ENCODE peak calls at places on chromosomes 4 and X, in four cellular contexts. One of them, this sample, is unnamed.

GRCh38 chr4:25235401-25235800 is 1.6 kb downstream of the PI4K2B start:
- DNase-seq in PC-3: no peak
- DNase-seq in hepatocyte: no peak
- DNase-seq in astrocyte: no peak
- DNase-seq in this sample: peak; percentile 3

GRCh38 chr4:71411976-71412375 is 73.2 kb downstream of the SLC4A4 start:
- DNase-seq in hepatocyte: no peak
- DNase-seq in astrocyte: peak; percentile 52
- DNase-seq in PC-3: no peak
- DNase-seq in this sample: no peak

GRCh38 chrX:5236096-5236495 is 992.6 kb downstream of the NLGN4X start:
- DNase-seq in PC-3: peak; percentile 58
- DNase-seq in astrocyte: no peak
- DNase-seq in hepatocyte: peak; percentile 12
- DNase-seq in this sample: peak; percentile 6

GRCh38 chrX:107440692-107441091 is 8.8 kb upstream of the FRMPD3 start:
- DNase-seq in PC-3: no peak
- DNase-seq in astrocyte: no peak
- DNase-seq in hepatocyte: no peak
- DNase-seq in this sample: no peak

GRCh38 chrX:8043121-8043520 is 115.9 kb upstream of the PNPLA4 start:
- DNase-seq in hepatocyte: no peak
- DNase-seq in PC-3: no peak
- DNase-seq in astrocyte: no peak
- DNase-seq in this sample: peak; percentile 62

GRCh38 chr4:42632653-42633382 is 24.1 kb downstream of the ATP8A1 start:
- DNase-seq in PC-3: no peak
- DNase-seq in hepatocyte: no peak
- DNase-seq in astrocyte: no peak
- DNase-seq in this sample: no peak

GRCh38 chr4:2805712-2806391 is 13.0 kb downstream of the SH3BP2 start:
- DNase-seq in hepatocyte: no peak
- DNase-seq in astrocyte: no peak
- DNase-seq in PC-3: peak; percentile 67
- DNase-seq in this sample: no peak

GRCh38 chrX:24259544-24260240 is 54.2 kb downstream of the SUPT20HL2 start:
- DNase-seq in hepatocyte: peak; percentile 87
- DNase-seq in PC-3: peak; percentile 67
- DNase-seq in astrocyte: peak; percentile 52
- DNase-seq in this sample: peak; percentile 64

GRCh38 chrX:41148553-41148952 is 63.3 kb downstream of the USP9X start:
- DNase-seq in hepatocyte: no peak
- DNase-seq in astrocyte: peak; percentile 75
- DNase-seq in PC-3: peak; percentile 79
- DNase-seq in this sample: peak; percentile 44

GRCh38 chrX:12825801-12826200 is 34.6 kb downstream of the PRPS2 start:
- DNase-seq in PC-3: peak; percentile 85
- DNase-seq in hepatocyte: no peak
- DNase-seq in astrocyte: peak; percentile 57
- DNase-seq in this sample: no peak

GRCh38 chr4:88163286-88163685 is 4.8 kb upstream of the ABCG2 start:
- DNase-seq in PC-3: no peak
- DNase-seq in astrocyte: no peak
- DNase-seq in hepatocyte: no peak
- DNase-seq in this sample: no peak

GRCh38 chr4:23234716-23235115 is 542.0 kb downstream of the GBA3 start:
- DNase-seq in hepatocyte: no peak
- DNase-seq in astrocyte: peak; percentile 60
- DNase-seq in PC-3: peak; percentile 32
- DNase-seq in this sample: no peak

GRCh38 chr4:107380836-107381438 is 339.1 kb downstream of the PAPSS1 start:
- DNase-seq in astrocyte: no peak
- DNase-seq in PC-3: no peak
- DNase-seq in hepatocyte: no peak
- DNase-seq in this sample: no peak

GRCh38 chr4:40254961-40255721 is 58.3 kb downstream of the RHOH start:
- DNase-seq in hepatocyte: peak; percentile 60
- DNase-seq in PC-3: peak; percentile 39
- DNase-seq in astrocyte: peak; percentile 70
- DNase-seq in this sample: peak; percentile 73

GRCh38 chrX:16305187-16305586 is 137.9 kb downstream of the MAGEB17 start:
- DNase-seq in PC-3: peak; percentile 4
- DNase-seq in hepatocyte: no peak
- DNase-seq in astrocyte: no peak
- DNase-seq in this sample: no peak

GRCh38 chrX:121579016-121579760 is 531.8 kb downstream of the GLUD2 start:
- DNase-seq in PC-3: peak; percentile 57
- DNase-seq in astrocyte: no peak
- DNase-seq in hepatocyte: peak; percentile 29
- DNase-seq in this sample: peak; percentile 12

GRCh38 chrX:70445197-70445656 is 592 bp downstream of the DLG3 start:
- DNase-seq in hepatocyte: no peak
- DNase-seq in astrocyte: no peak
- DNase-seq in PC-3: no peak
- DNase-seq in this sample: no peak

GRCh38 chr4:108891921-108892320 is 129.1 kb upstream of the ETNPPL start:
- DNase-seq in hepatocyte: no peak
- DNase-seq in PC-3: no peak
- DNase-seq in astrocyte: no peak
- DNase-seq in this sample: no peak

GRCh38 chr4:8870647-8871416 is 807 bp downstream of the HMX1 start:
- DNase-seq in astrocyte: no peak
- DNase-seq in hepatocyte: no peak
- DNase-seq in PC-3: no peak
- DNase-seq in this sample: no peak

GRCh38 chr4:5881340-5881739 is 11.5 kb downstream of the CRMP1 start:
- DNase-seq in PC-3: peak; percentile 5
- DNase-seq in astrocyte: no peak
- DNase-seq in hepatocyte: no peak
- DNase-seq in this sample: no peak

GRCh38 chrX:3518870-3519269 is 172.4 kb upstream of the MXRA5 start:
- DNase-seq in hepatocyte: peak; percentile 35
- DNase-seq in astrocyte: peak; percentile 96
- DNase-seq in PC-3: peak; percentile 77
- DNase-seq in this sample: peak; percentile 26

GRCh38 chr4:76305971-76306881 is at the start of gene STBD1:
- DNase-seq in astrocyte: peak; percentile 60
- DNase-seq in hepatocyte: peak; percentile 91
- DNase-seq in PC-3: peak; percentile 71
- DNase-seq in this sample: peak; percentile 81

GRCh38 chr4:169244210-169244609 is 26.5 kb downstream of the SH3RF1 start:
- DNase-seq in hepatocyte: no peak
- DNase-seq in astrocyte: no peak
- DNase-seq in PC-3: no peak
- DNase-seq in this sample: no peak

GRCh38 chr4:16875487-16875886 is 23.0 kb downstream of the LDB2 start:
- DNase-seq in hepatocyte: peak; percentile 38
- DNase-seq in astrocyte: peak; percentile 96
- DNase-seq in PC-3: no peak
- DNase-seq in this sample: no peak

GRCh38 chr4:18250564-18250963 is 229.0 kb upstream of the LCORL start:
- DNase-seq in astrocyte: no peak
- DNase-seq in hepatocyte: no peak
- DNase-seq in PC-3: no peak
- DNase-seq in this sample: no peak

GRCh38 chr4:18247189-18247588 is 225.6 kb upstream of the LCORL start:
- DNase-seq in hepatocyte: no peak
- DNase-seq in PC-3: no peak
- DNase-seq in astrocyte: no peak
- DNase-seq in this sample: no peak

DNA sequence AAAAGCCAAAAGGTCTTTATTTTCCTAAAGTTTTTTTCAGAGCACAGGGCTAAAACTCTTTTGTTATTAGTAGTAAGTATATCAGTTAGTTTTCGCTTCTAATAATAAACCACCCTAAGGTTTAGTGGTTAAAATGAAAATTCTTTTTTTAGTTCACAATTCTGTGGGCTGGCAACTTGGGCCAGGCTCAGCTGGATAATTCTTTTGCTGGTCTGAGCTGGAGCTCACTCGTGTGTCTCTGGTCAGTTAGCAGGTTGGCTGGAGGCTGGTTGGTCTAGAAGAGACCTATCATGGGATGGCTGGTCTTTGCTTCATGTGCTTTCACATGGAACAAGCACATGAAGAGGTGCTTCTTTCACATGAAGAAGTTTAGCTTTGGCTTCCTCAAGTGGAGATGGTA is 227.1 kb upstream of the LCORL start:
- DNase-seq in hepatocyte: no peak
- DNase-seq in astrocyte: no peak
- DNase-seq in PC-3: no peak
- DNase-seq in this sample: no peak
- H3K9me3 ChIP-seq in hepatocyte: no peaks in the 10 kb centered on the region
- H3K9me3 ChIP-seq in astrocyte: no peaks in the 10 kb centered on the region
- H3K9me3 ChIP-seq in PC-3: no peaks in the 10 kb centered on the region
- H3K9me3 ChIP-seq in this sample: no peaks in the 10 kb centered on the region

GRCh38 chrX:21373637-21374162 is 518 bp upstream of the CNKSR2 start:
- DNase-seq in PC-3: no peak
- DNase-seq in astrocyte: no peak
- DNase-seq in hepatocyte: no peak
- DNase-seq in this sample: no peak
- TF ChIP-seq EZH2 in PC-3: no peak
- TF ChIP-seq EZH2 in astrocyte: no peak
- TF ChIP-seq EZH2 in hepatocyte: no peak
- TF ChIP-seq EZH2 in this sample: no peak

GRCh38 chr4:123811763-123812390 is 415.3 kb downstream of the SPRY1 start:
- DNase-seq in hepatocyte: no peak
- DNase-seq in astrocyte: no peak
- DNase-seq in PC-3: no peak
- DNase-seq in this sample: no peak

GRCh38 chr4:123807866-123808265 is 411.3 kb downstream of the SPRY1 start:
- DNase-seq in astrocyte: no peak
- DNase-seq in hepatocyte: no peak
- DNase-seq in PC-3: no peak
- DNase-seq in this sample: no peak

GRCh38 chr4:123807187-123807586 is 410.6 kb downstream of the SPRY1 start:
- DNase-seq in hepatocyte: no peak
- DNase-seq in PC-3: no peak
- DNase-seq in astrocyte: no peak
- DNase-seq in this sample: no peak

GRCh38 chr4:123806057-123806456 is 409.5 kb downstream of the SPRY1 start:
- DNase-seq in PC-3: no peak
- DNase-seq in hepatocyte: no peak
- DNase-seq in astrocyte: no peak
- DNase-seq in this sample: no peak

GRCh38 chr4:123809864-123810263 is 413.3 kb downstream of the SPRY1 start:
- DNase-seq in PC-3: no peak
- DNase-seq in hepatocyte: no peak
- DNase-seq in astrocyte: no peak
- DNase-seq in this sample: no peak
- H3K4me3 ChIP-seq in PC-3: no peak overlapping the region
- H3K4me3 ChIP-seq in hepatocyte: no peak overlapping the region
- H3K4me3 ChIP-seq in astrocyte: no peak overlapping the region
- H3K4me3 ChIP-seq in this sample: no peak overlapping the region

GRCh38 chrX:151703487-151703886 is 8.2 kb downstream of the PRRG3 start:
- DNase-seq in PC-3: no peak
- DNase-seq in hepatocyte: no peak
- DNase-seq in astrocyte: peak; percentile 21
- DNase-seq in this sample: no peak
- H3K9me3 ChIP-seq in PC-3: no peaks in the 10 kb centered on the region
- H3K9me3 ChIP-seq in hepatocyte: no peaks in the 10 kb centered on the region
- H3K9me3 ChIP-seq in astrocyte: no peaks in the 10 kb centered on the region
- H3K9me3 ChIP-seq in this sample: peaks cover 5% of the 10 kb centered on the region

GRCh38 chrX:40146471-40147398 is 49.0 kb upstream of the BCOR start:
- DNase-seq in hepatocyte: peak; percentile 75
- DNase-seq in PC-3: peak; percentile 24
- DNase-seq in astrocyte: peak; percentile 56
- DNase-seq in this sample: no peak

GRCh38 chrX:40144576-40144975 is 46.8 kb upstream of the BCOR start:
- DNase-seq in PC-3: no peak
- DNase-seq in hepatocyte: no peak
- DNase-seq in astrocyte: no peak
- DNase-seq in this sample: no peak

GRCh38 chrX:40147399-40148188 is 49.8 kb upstream of the BCOR start:
- DNase-seq in hepatocyte: peak; percentile 6
- DNase-seq in PC-3: no peak
- DNase-seq in astrocyte: no peak
- DNase-seq in this sample: no peak

GRCh38 chrX:40145001-40145631 is 47.4 kb upstream of the BCOR start:
- DNase-seq in astrocyte: no peak
- DNase-seq in hepatocyte: no peak
- DNase-seq in PC-3: peak; percentile 21
- DNase-seq in this sample: no peak

DNA sequence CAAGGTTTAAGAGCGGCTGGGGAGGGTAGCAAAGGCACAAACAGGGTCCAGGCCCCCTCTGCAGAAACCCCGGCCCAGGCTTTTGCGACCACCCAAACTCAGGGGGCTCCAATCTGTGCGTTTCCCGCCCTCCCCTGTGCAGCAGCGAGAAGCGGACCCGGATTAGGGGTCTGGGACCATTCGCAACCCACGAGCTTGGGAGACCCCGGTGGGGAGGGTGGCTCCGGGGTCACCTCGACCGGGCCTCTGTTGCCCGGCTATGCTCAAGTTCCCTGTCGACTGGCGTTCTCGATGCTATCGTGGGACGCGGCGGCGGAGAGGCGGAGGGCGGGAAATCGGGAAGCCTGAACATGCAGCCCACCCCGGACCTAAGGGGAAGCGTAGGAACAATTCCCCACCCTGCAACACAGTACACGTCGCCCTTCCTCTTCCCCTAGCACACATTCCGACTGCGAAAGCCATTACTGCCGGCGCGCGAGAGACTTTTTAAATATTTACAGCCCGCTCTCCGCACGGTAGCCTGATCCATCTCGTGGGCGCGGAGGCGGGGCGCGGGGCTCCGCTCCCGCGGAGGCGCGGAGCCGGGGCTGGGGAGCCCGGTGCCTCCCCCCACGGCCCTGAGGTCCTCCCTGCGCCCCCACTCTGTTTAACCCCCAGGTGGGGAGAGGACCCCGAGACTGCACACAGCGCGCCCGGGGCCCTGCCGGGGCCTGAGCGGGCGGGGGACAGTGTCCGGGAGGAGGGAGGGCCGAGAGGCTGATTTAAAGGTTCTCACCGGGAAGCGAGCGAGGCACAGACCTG is 48.1 kb upstream of the BCOR start:
- DNase-seq in hepatocyte: no peak
- DNase-seq in astrocyte: no peak
- DNase-seq in PC-3: no peak
- DNase-seq in this sample: no peak
- TF ChIP-seq EZH2 in hepatocyte: peak; percentile 48
- TF ChIP-seq EZH2 in astrocyte: no peak
- TF ChIP-seq EZH2 in PC-3: no peak
- TF ChIP-seq EZH2 in this sample: no peak

GRCh38 chrX:96683997-96684338 is 674 bp upstream of the DIAPH2 start:
- DNase-seq in astrocyte: no peak
- DNase-seq in hepatocyte: peak; percentile 65
- DNase-seq in PC-3: no peak
- DNase-seq in this sample: no peak
- H3K4me3 ChIP-seq in astrocyte: peak overlapping the region; percentile 72
- H3K4me3 ChIP-seq in hepatocyte: peak overlapping the region; percentile 95
- H3K4me3 ChIP-seq in PC-3: peak overlapping the region; percentile 95
- H3K4me3 ChIP-seq in this sample: no peak overlapping the region